ENCODE peak calls at places on chromosomes 7 and 10, in seven cellular contexts. B, Q, N, E, L, X and P are unnamed samples.

GRCh38 chr7:90570373-90570959 is 25.7 kb upstream of the CDK14 start:
- DNase-seq in L (no peak), X (no peak), N (no peak), B (no peak), Q (peak; percentile 18), E (peak; percentile 70), P (no peak)

GRCh38 chr7:30169585-30169978 is 34.8 kb downstream of the MTURN start:
- DNase-seq in Q (peak; percentile 55), X (no peak), E (peak; percentile 80), B (no peak), N (no peak), L (no peak), P (no peak)

GRCh38 chr10:12832096-12832495 is 169.4 kb downstream of the CCDC3 start:
- DNase-seq in B (no peak), N (no peak), X (no peak), L (no peak), E (no peak), Q (no peak), P (no peak)

GRCh38 chr7:110975476-110975875 is 115.5 kb upstream of the LRRN3 start:
- DNase-seq in Q (no peak), E (no peak), X (no peak), B (no peak), L (no peak), N (no peak), P (no peak)

GRCh38 chr7:5437348-5437892 is 13.8 kb upstream of the TNRC18 start:
- DNase-seq in B (no peak), Q (no peak), L (no peak), N (no peak), X (no peak), E (no peak), P (no peak)

GRCh38 chr7:101870361-101871062 is 53.1 kb downstream of the CUX1 start:
- DNase-seq in Q (peak; percentile 89), B (peak; percentile 91), L (peak; percentile 90), E (no peak), X (peak; percentile 77), N (peak; percentile 73), P (peak; percentile 52)

GRCh38 chr7:83413831-83414230 is 235.1 kb downstream of the SEMA3E start:
- DNase-seq in Q (peak; percentile 13), N (no peak), E (peak; percentile 3), X (peak; percentile 10), B (no peak), L (no peak), P (no peak)

GRCh38 chr7:85685901-85686300 is 499.0 kb upstream of the SEMA3D start:
- DNase-seq in L (no peak), B (no peak), E (peak; percentile 53), Q (peak; percentile 77), N (no peak), X (no peak), P (no peak)

GRCh38 chr10:133309111-133309719 is 501 bp downstream of the ZNF511 start:
- DNase-seq in E (peak; percentile 93), N (peak; percentile 90), B (peak; percentile 60), L (peak; percentile 83), Q (peak; percentile 88), X (peak; percentile 96), P (peak; percentile 69)

GRCh38 chr10:34789993-34790506 is 25.0 kb downstream of the PARD3 start:
- DNase-seq in N (no peak), Q (no peak), B (no peak), L (no peak), E (peak; percentile 44), X (peak; percentile 60), P (no peak)

GRCh38 chr10:112435013-112435619 is 11.6 kb downstream of the ZDHHC6 start:
- DNase-seq in X (peak; percentile 43), N (peak; percentile 49), B (peak; percentile 38), E (peak; percentile 68), L (peak; percentile 45), Q (peak; percentile 60), P (peak; percentile 55)

DNA sequence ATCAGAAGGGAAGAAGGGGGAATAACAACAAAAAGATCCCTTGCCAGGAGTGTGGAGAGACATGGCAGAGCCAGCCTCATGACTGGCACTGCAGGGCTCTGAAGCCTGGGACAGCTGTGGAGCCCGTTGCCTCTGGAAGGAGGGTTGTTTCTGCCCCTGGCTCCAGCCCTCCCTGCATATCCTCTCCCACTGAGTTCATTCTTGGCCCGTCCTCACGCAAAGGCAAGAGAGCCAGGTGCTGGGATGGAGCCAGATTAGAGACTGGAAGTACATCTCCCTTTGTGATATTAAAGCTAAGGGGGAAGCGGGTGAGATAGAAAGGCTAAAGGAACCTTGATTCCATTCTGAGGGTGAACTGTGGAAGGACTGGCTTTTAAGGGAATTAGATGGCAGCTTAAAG is 141.5 kb upstream of the NPVF start:
- DNase-seq in E (no peak), B (no peak), X (no peak), L (no peak), N (no peak), Q (no peak), P (no peak)
- H3K9me2 ChIP-seq in E (no peaks in the 10 kb centered on the region), B (no peaks in the 10 kb centered on the region), X (no peaks in the 10 kb centered on the region), L (no peaks in the 10 kb centered on the region), N (peaks cover 12% of the 10 kb centered on the region), Q (no peaks in the 10 kb centered on the region), P (no peaks in the 10 kb centered on the region)

GRCh38 chr10:58781873-58782488 is 269.3 kb downstream of the BICC1 start:
- DNase-seq in B (no peak), N (peak; percentile 68), E (peak; percentile 73), Q (peak; percentile 93), X (peak; percentile 66), L (peak; percentile 29), P (peak; percentile 47)

GRCh38 chr10:58780481-58780880 is 267.8 kb downstream of the BICC1 start:
- DNase-seq in E (peak; percentile 13), Q (no peak), N (no peak), X (no peak), B (no peak), L (no peak), P (no peak)

GRCh38 chr10:58775960-58776574 is 263.4 kb downstream of the BICC1 start:
- DNase-seq in B (no peak), E (peak; percentile 87), Q (peak; percentile 64), N (peak; percentile 31), L (no peak), X (no peak), P (no peak)

GRCh38 chr10:58776613-58777318 is 264.1 kb downstream of the BICC1 start:
- DNase-seq in E (no peak), N (no peak), B (no peak), L (no peak), X (no peak), Q (no peak), P (no peak)

DNA sequence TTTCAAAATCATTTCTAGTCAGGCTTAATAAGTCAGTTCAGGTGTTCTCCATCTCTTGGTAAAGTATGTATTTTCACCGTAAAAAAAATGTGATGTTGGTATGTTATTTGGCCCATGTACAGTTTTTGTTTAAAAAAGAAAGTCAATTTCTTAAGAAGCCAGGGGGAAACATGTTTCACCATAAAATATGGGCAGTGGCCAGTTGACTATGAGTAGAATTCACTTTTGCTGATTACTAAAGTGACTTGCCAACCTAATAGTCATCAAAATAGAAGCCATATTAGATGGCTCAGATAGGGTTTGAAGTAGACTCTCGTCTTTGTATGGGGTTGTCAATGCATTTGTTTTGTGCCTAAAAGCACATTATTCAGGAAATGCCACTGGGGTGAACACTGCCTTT is 266.3 kb downstream of the BICC1 start:
- DNase-seq in B (no peak), Q (no peak), L (no peak), X (no peak), E (peak; percentile 68), N (no peak), P (no peak)
- H3K9me2 ChIP-seq in B (no peaks in the 10 kb centered on the region), Q (no peaks in the 10 kb centered on the region), L (no peaks in the 10 kb centered on the region), X (no peaks in the 10 kb centered on the region), E (no peaks in the 10 kb centered on the region), N (no peaks in the 10 kb centered on the region), P (no peaks in the 10 kb centered on the region)

GRCh38 chr10:97701438-97702064 is 12.0 kb upstream of the MARVELD1 start:
- DNase-seq in B (no peak), Q (peak; percentile 76), L (peak; percentile 71), X (peak; percentile 87), N (peak; percentile 92), E (peak; percentile 86), P (no peak)
- H3K9me2 ChIP-seq in B (no peaks in the 10 kb centered on the region), Q (no peaks in the 10 kb centered on the region), L (no peaks in the 10 kb centered on the region), X (no peaks in the 10 kb centered on the region), N (no peaks in the 10 kb centered on the region), E (no peaks in the 10 kb centered on the region), P (no peaks in the 10 kb centered on the region)

DNA sequence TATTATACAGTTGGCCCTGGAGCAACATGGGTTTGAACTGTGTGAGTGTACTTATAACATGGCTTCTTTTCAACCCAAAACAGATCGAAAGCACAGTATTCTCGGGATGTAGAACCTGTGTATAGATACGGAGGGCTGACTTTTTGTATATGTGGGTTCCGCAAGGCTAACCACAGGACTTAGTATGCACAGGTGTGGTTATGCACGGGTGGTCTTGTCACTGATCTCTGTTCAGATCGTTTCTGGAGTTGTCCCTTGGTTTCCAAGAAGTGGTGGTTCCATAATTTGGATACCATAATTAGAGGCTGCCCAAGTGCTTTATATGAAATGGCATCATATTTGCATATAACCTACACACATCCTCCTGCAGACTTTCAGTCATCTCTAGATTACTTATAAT is 10.9 kb upstream of the BHLHA15 start:
- DNase-seq in E (no peak), X (no peak), B (no peak), Q (no peak), L (peak; percentile 94), N (no peak), P (no peak)
- H3K9me2 ChIP-seq in E (no peaks in the 10 kb centered on the region), X (no peaks in the 10 kb centered on the region), B (no peaks in the 10 kb centered on the region), Q (no peaks in the 10 kb centered on the region), L (no peaks in the 10 kb centered on the region), N (no peaks in the 10 kb centered on the region), P (no peaks in the 10 kb centered on the region)